ENCODE peak calls at places on chromosomes 12 and 14, in ten cellular contexts. One of them, this sample, is unnamed.

GRCh38 chr14:68248481-68249255 is 429.1 kb downstream of the RAD51B start:
- DNase-seq in GM06990: peak
- DNase-seq in RWPE1: peak
- DNase-seq in neural crest cell: peak
- DNase-seq in fibroblast of lung: peak
- DNase-seq in uterus: no peak
- DNase-seq in thyroid gland: no peak
- DNase-seq in lower leg skin: peak
- DNase-seq in fibroblast of pulmonary artery: peak
- DNase-seq in body of pancreas: peak
- DNase-seq in this sample: peak

GRCh38 chr12:93778306-93778705 is 101.1 kb downstream of the CRADD start:
- DNase-seq in GM06990: no peak
- DNase-seq in RWPE1: no peak
- DNase-seq in neural crest cell: no peak
- DNase-seq in fibroblast of lung: peak
- DNase-seq in uterus: peak
- DNase-seq in thyroid gland: peak
- DNase-seq in lower leg skin: no peak
- DNase-seq in fibroblast of pulmonary artery: peak
- DNase-seq in body of pancreas: peak
- DNase-seq in this sample: peak

GRCh38 chr12:19971881-19972280 is 396.5 kb upstream of the PDE3A start:
- DNase-seq in GM06990: no peak
- DNase-seq in RWPE1: no peak
- DNase-seq in neural crest cell: no peak
- DNase-seq in fibroblast of lung: no peak
- DNase-seq in uterus: no peak
- DNase-seq in thyroid gland: no peak
- DNase-seq in lower leg skin: no peak
- DNase-seq in fibroblast of pulmonary artery: no peak
- DNase-seq in body of pancreas: peak
- DNase-seq in this sample: no peak

GRCh38 chr14:22555573-22556011 is 33.4 kb downstream of the DAD1 start:
- DNase-seq in GM06990: no peak
- DNase-seq in RWPE1: peak
- DNase-seq in neural crest cell: no peak
- DNase-seq in fibroblast of lung: no peak
- DNase-seq in uterus: no peak
- DNase-seq in thyroid gland: no peak
- DNase-seq in lower leg skin: no peak
- DNase-seq in fibroblast of pulmonary artery: no peak
- DNase-seq in body of pancreas: no peak
- DNase-seq in this sample: no peak

GRCh38 chr12:112979281-112979680 is 962 bp downstream of the OAS2 start:
- DNase-seq in GM06990: peak
- DNase-seq in RWPE1: peak
- DNase-seq in neural crest cell: no peak
- DNase-seq in fibroblast of lung: no peak
- DNase-seq in uterus: no peak
- DNase-seq in thyroid gland: no peak
- DNase-seq in lower leg skin: no peak
- DNase-seq in fibroblast of pulmonary artery: no peak
- DNase-seq in body of pancreas: no peak
- DNase-seq in this sample: no peak

GRCh38 chr14:29858299-29858698 is 69.3 kb downstream of the PRKD1 start:
- DNase-seq in GM06990: peak
- DNase-seq in RWPE1: no peak
- DNase-seq in neural crest cell: no peak
- DNase-seq in fibroblast of lung: no peak
- DNase-seq in uterus: no peak
- DNase-seq in thyroid gland: no peak
- DNase-seq in lower leg skin: no peak
- DNase-seq in fibroblast of pulmonary artery: no peak
- DNase-seq in body of pancreas: no peak
- DNase-seq in this sample: no peak

GRCh38 chr12:112303004-112303403 is 79.2 kb downstream of the HECTD4 start:
- DNase-seq in GM06990: peak
- DNase-seq in RWPE1: peak
- DNase-seq in neural crest cell: no peak
- DNase-seq in fibroblast of lung: peak
- DNase-seq in uterus: no peak
- DNase-seq in thyroid gland: no peak
- DNase-seq in lower leg skin: no peak
- DNase-seq in fibroblast of pulmonary artery: peak
- DNase-seq in body of pancreas: no peak
- DNase-seq in this sample: peak

GRCh38 chr12:50550530-50551223 is 45.9 kb downstream of the DIP2B start:
- DNase-seq in GM06990: no peak
- DNase-seq in RWPE1: peak
- DNase-seq in neural crest cell: no peak
- DNase-seq in fibroblast of lung: no peak
- DNase-seq in uterus: peak
- DNase-seq in thyroid gland: no peak
- DNase-seq in lower leg skin: no peak
- DNase-seq in fibroblast of pulmonary artery: peak
- DNase-seq in body of pancreas: no peak
- DNase-seq in this sample: no peak

GRCh38 chr12:102888511-102888910 is 28.5 kb downstream of the PAH start:
- DNase-seq in GM06990: no peak
- DNase-seq in RWPE1: no peak
- DNase-seq in neural crest cell: no peak
- DNase-seq in fibroblast of lung: no peak
- DNase-seq in uterus: no peak
- DNase-seq in thyroid gland: no peak
- DNase-seq in lower leg skin: no peak
- DNase-seq in fibroblast of pulmonary artery: no peak
- DNase-seq in body of pancreas: no peak
- DNase-seq in this sample: no peak

GRCh38 chr14:44529026-44529425 is 21.9 kb upstream of the FSCB start:
- DNase-seq in GM06990: no peak
- DNase-seq in RWPE1: no peak
- DNase-seq in neural crest cell: no peak
- DNase-seq in fibroblast of lung: peak
- DNase-seq in uterus: no peak
- DNase-seq in thyroid gland: no peak
- DNase-seq in lower leg skin: no peak
- DNase-seq in fibroblast of pulmonary artery: peak
- DNase-seq in body of pancreas: no peak
- DNase-seq in this sample: peak

GRCh38 chr12:118302053-118302452 is 70.7 kb downstream of the TAOK3 start:
- DNase-seq in GM06990: no peak
- DNase-seq in RWPE1: peak
- DNase-seq in neural crest cell: no peak
- DNase-seq in fibroblast of lung: no peak
- DNase-seq in uterus: no peak
- DNase-seq in thyroid gland: peak
- DNase-seq in lower leg skin: no peak
- DNase-seq in fibroblast of pulmonary artery: peak
- DNase-seq in body of pancreas: no peak
- DNase-seq in this sample: peak

GRCh38 chr14:52473557-52473956 is 78.7 kb downstream of the TXNDC16 start:
- DNase-seq in GM06990: no peak
- DNase-seq in RWPE1: peak
- DNase-seq in neural crest cell: no peak
- DNase-seq in fibroblast of lung: peak
- DNase-seq in uterus: no peak
- DNase-seq in thyroid gland: no peak
- DNase-seq in lower leg skin: no peak
- DNase-seq in fibroblast of pulmonary artery: peak
- DNase-seq in body of pancreas: no peak
- DNase-seq in this sample: peak

GRCh38 chr12:50764861-50765324 is 992 bp downstream of the ATF1 start:
- DNase-seq in GM06990: no peak
- DNase-seq in RWPE1: peak
- DNase-seq in neural crest cell: no peak
- DNase-seq in fibroblast of lung: peak
- DNase-seq in uterus: peak
- DNase-seq in thyroid gland: peak
- DNase-seq in lower leg skin: peak
- DNase-seq in fibroblast of pulmonary artery: peak
- DNase-seq in body of pancreas: peak
- DNase-seq in this sample: peak

GRCh38 chr12:6092784-6093722 is 31.4 kb downstream of the VWF start:
- DNase-seq in GM06990: no peak
- DNase-seq in RWPE1: peak
- DNase-seq in neural crest cell: no peak
- DNase-seq in fibroblast of lung: peak
- DNase-seq in uterus: peak
- DNase-seq in thyroid gland: peak
- DNase-seq in lower leg skin: peak
- DNase-seq in fibroblast of pulmonary artery: peak
- DNase-seq in body of pancreas: no peak
- DNase-seq in this sample: peak

GRCh38 chr12:22262309-22262708 is 72.2 kb downstream of the ST8SIA1 start:
- DNase-seq in GM06990: no peak
- DNase-seq in RWPE1: no peak
- DNase-seq in neural crest cell: peak
- DNase-seq in fibroblast of lung: peak
- DNase-seq in uterus: no peak
- DNase-seq in thyroid gland: no peak
- DNase-seq in lower leg skin: no peak
- DNase-seq in fibroblast of pulmonary artery: no peak
- DNase-seq in body of pancreas: no peak
- DNase-seq in this sample: peak

GRCh38 chr14:74507085-74507484 is 13.5 kb downstream of the ISCA2 start:
- DNase-seq in GM06990: no peak
- DNase-seq in RWPE1: no peak
- DNase-seq in neural crest cell: no peak
- DNase-seq in fibroblast of lung: no peak
- DNase-seq in uterus: no peak
- DNase-seq in thyroid gland: no peak
- DNase-seq in lower leg skin: peak
- DNase-seq in fibroblast of pulmonary artery: no peak
- DNase-seq in body of pancreas: no peak
- DNase-seq in this sample: no peak

GRCh38 chr14:93619176-93619793 is 169.0 kb downstream of the PRIMA1 start:
- DNase-seq in GM06990: no peak
- DNase-seq in RWPE1: peak
- DNase-seq in neural crest cell: peak
- DNase-seq in fibroblast of lung: peak
- DNase-seq in uterus: no peak
- DNase-seq in thyroid gland: peak
- DNase-seq in lower leg skin: no peak
- DNase-seq in fibroblast of pulmonary artery: peak
- DNase-seq in body of pancreas: peak
- DNase-seq in this sample: peak

DNA sequence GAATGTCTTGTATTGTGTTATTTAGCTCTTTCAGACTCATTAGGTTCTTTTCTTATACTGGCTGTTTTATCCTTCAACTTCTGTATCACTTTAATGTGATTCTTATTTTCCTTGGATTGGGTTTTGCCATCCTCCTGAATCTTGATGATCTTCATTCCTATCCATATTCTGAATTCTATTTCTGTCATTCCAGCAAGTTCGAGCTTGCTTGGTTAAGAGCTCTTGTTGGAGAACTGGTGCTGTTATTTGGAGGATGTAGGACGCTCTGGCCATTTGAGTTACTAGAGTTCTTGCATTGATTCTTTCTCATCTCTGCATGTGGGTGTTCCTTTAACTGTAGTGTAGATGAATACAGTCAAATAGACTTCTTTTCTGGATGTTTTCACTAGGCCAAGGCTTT is 142.3 kb upstream of the SLC38A2 start:
- DNase-seq in GM06990: no peak
- DNase-seq in RWPE1: no peak
- DNase-seq in neural crest cell: no peak
- DNase-seq in fibroblast of lung: no peak
- DNase-seq in uterus: no peak
- DNase-seq in thyroid gland: no peak
- DNase-seq in lower leg skin: no peak
- DNase-seq in fibroblast of pulmonary artery: no peak
- DNase-seq in body of pancreas: no peak
- DNase-seq in this sample: no peak
- TF ChIP-seq CTCF in GM06990: no peak
- TF ChIP-seq CTCF in RWPE1: no peak
- TF ChIP-seq CTCF in neural crest cell: no peak
- TF ChIP-seq CTCF in fibroblast of lung: no peak
- TF ChIP-seq CTCF in uterus: no peak
- TF ChIP-seq CTCF in thyroid gland: no peak
- TF ChIP-seq CTCF in lower leg skin: no peak
- TF ChIP-seq CTCF in fibroblast of pulmonary artery: no peak
- TF ChIP-seq CTCF in body of pancreas: no peak
- TF ChIP-seq CTCF in this sample: no peak

DNA sequence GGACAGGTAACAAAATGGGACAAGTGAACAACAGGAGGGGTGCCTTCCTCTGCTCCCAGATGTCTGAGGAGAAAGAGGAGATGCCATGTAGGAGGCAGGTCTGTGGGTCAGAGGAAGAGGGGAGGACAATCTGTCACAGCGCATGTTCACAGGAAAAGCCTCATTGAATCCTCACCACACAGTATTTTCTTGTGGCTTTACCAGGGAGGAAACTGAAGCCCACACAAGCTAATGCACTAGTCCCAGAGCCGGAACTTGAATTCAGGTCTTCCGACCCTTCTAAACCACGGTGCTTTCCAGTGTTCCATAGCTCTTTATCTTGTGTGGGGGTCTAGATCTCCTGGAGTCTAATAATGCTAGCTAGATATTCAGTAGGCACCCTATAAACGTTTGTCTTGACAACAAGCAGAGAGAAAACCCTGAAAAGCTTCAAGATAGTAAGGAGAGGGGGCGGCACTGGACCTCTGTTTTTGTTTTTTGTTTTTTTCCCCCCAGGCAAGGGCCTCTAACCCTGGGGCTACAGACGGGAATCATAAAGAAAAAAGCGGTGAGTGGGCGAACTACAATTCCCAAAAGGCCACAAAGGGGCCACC is 374 bp upstream of the SHMT2 start:
- DNase-seq in GM06990: no peak
- DNase-seq in RWPE1: no peak
- DNase-seq in neural crest cell: no peak
- DNase-seq in fibroblast of lung: no peak
- DNase-seq in uterus: no peak
- DNase-seq in thyroid gland: no peak
- DNase-seq in lower leg skin: no peak
- DNase-seq in fibroblast of pulmonary artery: no peak
- DNase-seq in body of pancreas: no peak
- DNase-seq in this sample: peak
- TF ChIP-seq CTCF in GM06990: no peak
- TF ChIP-seq CTCF in RWPE1: no peak
- TF ChIP-seq CTCF in neural crest cell: no peak
- TF ChIP-seq CTCF in fibroblast of lung: no peak
- TF ChIP-seq CTCF in uterus: peak
- TF ChIP-seq CTCF in thyroid gland: no peak
- TF ChIP-seq CTCF in lower leg skin: no peak
- TF ChIP-seq CTCF in fibroblast of pulmonary artery: no peak
- TF ChIP-seq CTCF in body of pancreas: no peak
- TF ChIP-seq CTCF in this sample: no peak

GRCh38 chr12:56634837-56635538 is 4.9 kb upstream of the BAZ2A start:
- DNase-seq in GM06990: peak
- DNase-seq in RWPE1: peak
- DNase-seq in neural crest cell: peak
- DNase-seq in fibroblast of lung: peak
- DNase-seq in uterus: peak
- DNase-seq in thyroid gland: peak
- DNase-seq in lower leg skin: peak
- DNase-seq in fibroblast of pulmonary artery: peak
- DNase-seq in body of pancreas: peak
- DNase-seq in this sample: peak
- TF ChIP-seq CTCF in GM06990: peak
- TF ChIP-seq CTCF in RWPE1: peak
- TF ChIP-seq CTCF in neural crest cell: peak
- TF ChIP-seq CTCF in fibroblast of lung: peak
- TF ChIP-seq CTCF in uterus: peak
- TF ChIP-seq CTCF in thyroid gland: peak
- TF ChIP-seq CTCF in lower leg skin: no peak
- TF ChIP-seq CTCF in fibroblast of pulmonary artery: peak
- TF ChIP-seq CTCF in body of pancreas: peak
- TF ChIP-seq CTCF in this sample: peak

GRCh38 chr14:77320238-77320935 is at the start of gene POMT2:
- DNase-seq in GM06990: peak
- DNase-seq in RWPE1: peak
- DNase-seq in neural crest cell: peak
- DNase-seq in fibroblast of lung: peak
- DNase-seq in uterus: peak
- DNase-seq in thyroid gland: peak
- DNase-seq in lower leg skin: peak
- DNase-seq in fibroblast of pulmonary artery: peak
- DNase-seq in body of pancreas: peak
- DNase-seq in this sample: peak
- TF ChIP-seq CTCF in GM06990: no peak
- TF ChIP-seq CTCF in RWPE1: peak
- TF ChIP-seq CTCF in neural crest cell: peak
- TF ChIP-seq CTCF in fibroblast of lung: peak
- TF ChIP-seq CTCF in uterus: peak
- TF ChIP-seq CTCF in thyroid gland: peak
- TF ChIP-seq CTCF in lower leg skin: no peak
- TF ChIP-seq CTCF in fibroblast of pulmonary artery: no peak
- TF ChIP-seq CTCF in body of pancreas: peak
- TF ChIP-seq CTCF in this sample: peak

This sample was measured in astrocyte of the spinal cord.